ENCODE peak calls at places on chromosomes 4 and X, in four cellular contexts. I is mesenchymal stem cell, G is H1, N is IMR-90. F is an unnamed sample.
A peak's percentile ranks its signal among the peaks of the same experiment; 100 is the strongest.

GRCh38 chr4:104128031-104128849 is 366.5 kb downstream of the CXXC4 start:
- DNase-seq in I (peak; percentile 2), G (no peak), N (no peak), F (no peak)

GRCh38 chr4:36489798-36490197 is 208.4 kb downstream of the DTHD1 start:
- DNase-seq in I (no peak), G (no peak), N (no peak), F (no peak)

GRCh38 chr4:114423582-114423981 is 175.0 kb upstream of the UGT8 start:
- DNase-seq in I (no peak), G (no peak), N (no peak), F (no peak)

GRCh38 chrX:118745570-118745969 is 18.2 kb downstream of the IL13RA1 start:
- DNase-seq in I (no peak), G (no peak), N (peak; percentile 42), F (no peak)

GRCh38 chr4:155908187-155909139 is 5.0 kb downstream of the TDO2 start:
- DNase-seq in I (no peak), G (no peak), N (no peak), F (no peak)

GRCh38 chr4:156815717-156816319 is 155.8 kb downstream of the PDGFC start:
- DNase-seq in I (no peak), G (no peak), N (no peak), F (no peak)

GRCh38 chr4:6409381-6409780 is 63.0 kb downstream of the PPP2R2C start:
- DNase-seq in I (no peak), G (no peak), N (no peak), F (no peak)

GRCh38 chr4:168451744-168452394 is 28.4 kb downstream of the DDX60L start:
- DNase-seq in I (peak; percentile 90), G (no peak), N (peak; percentile 71), F (no peak)

GRCh38 chr4:2258091-2259035 is 3.5 kb downstream of the MXD4 start:
- DNase-seq in I (no peak), G (no peak), N (no peak), F (no peak)

GRCh38 chrX:135345328-135345645 is 36.0 kb downstream of the ETDC start:
- DNase-seq in I (peak; percentile 34), G (no peak), N (peak; percentile 49), F (no peak)

GRCh38 chrX:78839711-78840110 is 92.2 kb downstream of the LPAR4 start:
- DNase-seq in I (no peak), G (no peak), N (no peak), F (no peak)

GRCh38 chr4:108172780-108173598 is 4.3 kb upstream of the LEF1 start:
- DNase-seq in I (peak; percentile 67), G (peak; percentile 64), N (no peak), F (peak; percentile 58)

GRCh38 chrX:25124391-25124790 is 108.6 kb upstream of the ARX start:
- DNase-seq in I (no peak), G (no peak), N (no peak), F (no peak)

GRCh38 chr4:15303052-15303641 is 124.7 kb upstream of the C1QTNF7 start:
- DNase-seq in I (peak; percentile 96), G (no peak), N (peak; percentile 80), F (no peak)

GRCh38 chrX:140572724-140573123 is 67.9 kb upstream of the SOX3 start:
- DNase-seq in I (peak; percentile 19), G (peak; percentile 44), N (peak; percentile 34), F (peak; percentile 14)

GRCh38 chrX:17409566-17410290 is 34.7 kb downstream of the NHS start:
- DNase-seq in I (no peak), G (no peak), N (no peak), F (no peak)
- H3K4me2 ChIP-seq in I (no peak overlapping the region), G (peak overlapping the region; percentile 62), N (no peak overlapping the region), F (no peak overlapping the region)

DNA sequence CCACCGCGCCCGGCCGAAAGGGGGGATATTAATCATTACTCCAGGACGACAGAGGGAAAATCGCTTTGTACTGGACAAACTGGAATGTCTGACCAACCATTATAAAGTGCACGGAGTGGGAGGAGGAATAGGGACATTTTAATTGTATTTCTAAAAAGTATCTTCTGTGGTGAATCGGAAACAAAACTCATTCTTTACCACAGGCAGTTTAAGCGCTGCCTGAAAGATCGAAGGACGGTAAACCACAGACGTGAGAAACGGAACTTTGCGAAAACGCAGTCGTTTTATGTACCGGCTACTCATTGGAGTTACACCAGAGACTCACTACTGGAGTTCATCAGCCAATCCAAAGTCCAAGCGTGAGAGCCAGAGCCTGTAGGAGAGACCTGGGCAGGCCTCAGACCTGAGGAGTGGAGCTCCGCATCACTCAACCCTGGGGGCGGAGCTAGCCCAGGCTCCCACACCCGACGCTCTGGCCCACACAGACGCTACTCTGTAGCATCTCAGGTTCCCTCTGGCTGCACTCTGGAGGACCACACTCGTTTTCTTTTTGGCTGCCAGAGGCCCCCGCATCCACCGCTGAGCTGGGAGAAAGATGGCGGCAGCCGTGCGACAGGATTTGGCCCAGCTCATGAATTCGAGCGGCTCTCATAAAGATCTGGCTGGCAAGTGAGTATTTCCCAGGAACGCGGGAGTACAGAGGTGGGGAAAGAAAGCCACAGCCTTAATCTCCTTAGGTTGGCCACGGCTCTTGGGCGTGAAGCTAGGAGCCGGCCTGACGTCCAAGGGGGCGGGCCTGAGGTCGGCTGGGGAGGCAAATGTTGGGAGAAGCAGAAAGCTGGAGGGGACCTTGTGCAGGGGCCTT is at the start of gene COPS4:
- DNase-seq in I (peak; percentile 100), G (peak; percentile 90), N (peak; percentile 100), F (peak; percentile 99)
- H3K23ac ChIP-seq in I (peak within 1 kb of the TSS; percentile 60), G (no peak within 1 kb of the TSS), N (peak within 1 kb of the TSS; percentile 78), F (no peak within 1 kb of the TSS)

DNA sequence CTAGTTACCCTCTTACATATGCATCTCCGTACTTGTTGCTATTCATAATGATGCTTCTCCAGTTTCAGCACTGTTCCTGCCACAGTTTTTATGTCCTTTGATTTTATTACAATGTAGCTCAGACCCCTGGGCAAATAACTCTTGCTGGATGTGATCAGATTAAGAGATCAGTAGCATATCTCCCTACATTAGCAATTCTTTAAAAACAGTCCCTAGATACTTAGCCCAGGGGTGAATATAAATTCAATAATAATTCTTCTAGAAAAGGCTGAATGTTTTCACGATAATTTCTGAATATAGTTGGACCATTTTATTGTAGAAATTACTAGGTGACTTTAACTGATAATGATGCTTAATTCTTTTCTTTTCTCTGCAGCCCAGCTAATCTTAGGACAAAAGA is 696.6 kb downstream of the ADGRL3 start:
- DNase-seq in I (no peak), G (no peak), N (no peak), F (no peak)
- H3K4me2 ChIP-seq in I (no peak overlapping the region), G (no peak overlapping the region), N (no peak overlapping the region), F (no peak overlapping the region)

GRCh38 chr4:152536545-152537182 is 772 bp upstream of the FBXW7 start:
- DNase-seq in I (peak; percentile 61), G (no peak), N (peak; percentile 37), F (no peak)

GRCh38 chr4:152534541-152535231 is 1.2 kb downstream of the FBXW7 start:
- DNase-seq in I (peak; percentile 43), G (peak; percentile 58), N (no peak), F (no peak)

GRCh38 chr4:152537881-152538280 is 2.0 kb upstream of the FBXW7 start:
- DNase-seq in I (no peak), G (no peak), N (no peak), F (no peak)

GRCh38 chr4:152535903-152536544 is at the start of gene FBXW7:
- DNase-seq in I (peak; percentile 99), G (peak; percentile 99), N (peak; percentile 99), F (peak; percentile 100)

DNA sequence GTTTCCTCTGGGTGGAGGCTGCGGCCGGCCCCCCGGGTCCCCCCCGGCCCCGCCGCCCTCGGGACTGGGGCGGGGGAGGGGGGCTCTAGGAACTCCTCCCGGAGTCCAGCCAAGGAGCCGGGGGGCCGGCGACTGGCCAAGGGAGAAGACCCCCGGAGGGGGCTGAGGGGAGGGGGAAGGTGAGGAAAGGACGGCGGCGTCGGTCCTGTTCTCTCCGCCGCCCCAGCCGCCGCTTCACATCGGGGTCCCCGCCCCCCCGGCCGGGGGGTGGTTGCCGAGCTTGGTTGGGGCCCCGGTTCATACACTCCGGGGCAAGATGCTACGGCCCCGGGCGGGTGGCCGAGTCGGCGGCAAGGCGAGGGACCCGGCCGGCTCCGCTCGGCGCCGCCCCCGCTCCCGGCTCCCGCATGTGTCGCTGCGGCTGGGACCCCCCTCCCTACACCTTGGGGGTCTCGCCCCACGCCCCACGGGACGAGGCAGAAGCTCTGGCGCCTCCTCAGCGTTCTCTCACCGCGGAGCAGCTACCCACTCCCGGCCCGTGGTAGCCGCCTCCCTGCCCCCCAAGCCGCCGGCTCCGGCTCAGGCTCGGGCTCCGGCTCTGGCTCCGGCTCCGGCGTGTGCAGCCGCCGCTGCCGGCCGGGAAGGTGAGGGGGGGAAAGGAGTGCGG is 523 bp downstream of the FBXW7 start:
- DNase-seq in I (peak; percentile 10), G (peak; percentile 49), N (no peak), F (no peak)
- H3K23ac ChIP-seq in I (peak overlapping the region; percentile 93), G (no peak overlapping the region), N (no peak overlapping the region), F (peak overlapping the region; percentile 8)